ENCODE peak calls at places on chromosomes 4 and X, in eight cellular contexts. J, C, T, I, V, B, M and G are unnamed samples.

GRCh38 chr4:105061720-105062119 is 85.0 kb upstream of the TET2 start:
- DNase-seq in B (no peak), M (no peak), C (no peak), J (no peak), V (no peak), I (no peak), T (no peak), G (no peak)

GRCh38 chrX:72255445-72255844 is 16.6 kb upstream of the ERCC6L start:
- DNase-seq in T (no peak), V (no peak), B (no peak), C (peak), J (no peak), M (no peak), I (no peak), G (no peak)

GRCh38 chr4:163913571-163913970 is 419.1 kb downstream of the TMA16 start:
- DNase-seq in I (no peak), T (no peak), J (no peak), C (no peak), V (no peak), M (no peak), B (no peak), G (no peak)

GRCh38 chr4:74308215-74308614 is at the start of gene EPGN:
- DNase-seq in V (no peak), T (no peak), M (no peak), C (no peak), I (no peak), J (no peak), B (no peak), G (no peak)

GRCh38 chr4:48518143-48518542 is 28.1 kb downstream of the ZAR1 start:
- DNase-seq in V (no peak), B (peak), I (no peak), M (no peak), J (no peak), T (no peak), C (no peak), G (no peak)

GRCh38 chr4:175884048-175884447 is 72.0 kb upstream of the GPM6A start:
- DNase-seq in I (no peak), C (no peak), J (no peak), B (no peak), V (no peak), T (no peak), M (no peak), G (no peak)

GRCh38 chr4:48333587-48333986 is 7.7 kb upstream of the SLAIN2 start:
- DNase-seq in I (no peak), B (peak), T (no peak), C (no peak), M (no peak), V (no peak), J (no peak), G (no peak)

GRCh38 chr4:78068481-78068880 is 11.4 kb downstream of the FRAS1 start:
- DNase-seq in M (no peak), B (peak), I (no peak), J (no peak), T (no peak), V (no peak), C (no peak), G (no peak)

GRCh38 chrX:10021461-10022272 is 54.5 kb downstream of the CLDN34 start:
- DNase-seq in B (peak), T (no peak), J (no peak), V (peak), I (no peak), M (no peak), C (no peak), G (no peak)

GRCh38 chrX:9515973-9516538 is 51.2 kb downstream of the TBL1X start:
- DNase-seq in T (no peak), J (no peak), B (no peak), M (no peak), C (no peak), I (no peak), V (no peak), G (no peak)

GRCh38 chrX:153689654-153690465 is 2.1 kb downstream of the SLC6A8 start:
- DNase-seq in B (peak), J (no peak), I (no peak), T (no peak), M (no peak), V (peak), C (no peak), G (peak)

GRCh38 chr4:82613111-82613510 is 51.3 kb upstream of the TMEM150C start:
- DNase-seq in M (no peak), B (no peak), I (no peak), V (no peak), J (no peak), C (no peak), T (no peak), G (no peak)

GRCh38 chr4:23728971-23729370 is 160.9 kb downstream of the PPARGC1A start:
- DNase-seq in I (no peak), V (no peak), B (no peak), C (no peak), M (no peak), J (no peak), T (no peak), G (no peak)

GRCh38 chr4:31360786-31361185 is 640.6 kb downstream of the PCDH7 start:
- DNase-seq in I (no peak), V (no peak), C (no peak), T (no peak), J (no peak), M (no peak), B (no peak), G (no peak)